ENCODE peak calls at places on chromosome 12, in four cellular contexts. One of them, this sample, is unnamed.

GRCh38 chr12:125092872-125093680 is 27.8 kb downstream of the AACS start:
- DNase-seq in stomach: peak; percentile 60
- DNase-seq in K562: peak; percentile 35
- DNase-seq in transverse colon: peak; percentile 62
- DNase-seq in this sample: no peak

GRCh38 chr12:10618338-10618987 is 5.1 kb upstream of the MAGOHB start:
- DNase-seq in transverse colon: no peak
- DNase-seq in K562: no peak
- DNase-seq in stomach: no peak
- DNase-seq in this sample: no peak

GRCh38 chr12:30218073-30218472 is 434.3 kb upstream of the TMTC1 start:
- DNase-seq in K562: no peak
- DNase-seq in transverse colon: no peak
- DNase-seq in stomach: no peak
- DNase-seq in this sample: no peak

GRCh38 chr12:12779529-12779928 is 5.9 kb upstream of the APOLD1 start:
- DNase-seq in transverse colon: no peak
- DNase-seq in K562: no peak
- DNase-seq in stomach: no peak
- DNase-seq in this sample: no peak

GRCh38 chr12:1830401-1830845 is 10.1 kb downstream of the LRTM2 start:
- DNase-seq in transverse colon: no peak
- DNase-seq in stomach: no peak
- DNase-seq in K562: no peak
- DNase-seq in this sample: no peak

GRCh38 chr12:101653503-101653902 is 43.9 kb upstream of the CHPT1 start:
- DNase-seq in transverse colon: no peak
- DNase-seq in stomach: no peak
- DNase-seq in K562: no peak
- DNase-seq in this sample: no peak

GRCh38 chr12:19908825-19909224 is 459.5 kb upstream of the PDE3A start:
- DNase-seq in transverse colon: no peak
- DNase-seq in K562: no peak
- DNase-seq in stomach: no peak
- DNase-seq in this sample: no peak

GRCh38 chr12:110314308-110314707 is 33.3 kb downstream of the ATP2A2 start:
- DNase-seq in K562: no peak
- DNase-seq in transverse colon: no peak
- DNase-seq in stomach: no peak
- DNase-seq in this sample: no peak

GRCh38 chr12:28938056-28938455 is 211.0 kb upstream of the FAR2 start:
- DNase-seq in stomach: no peak
- DNase-seq in transverse colon: no peak
- DNase-seq in K562: no peak
- DNase-seq in this sample: no peak

GRCh38 chr12:69534389-69534822 is 50.9 kb upstream of the CCT2 start:
- DNase-seq in K562: no peak
- DNase-seq in stomach: no peak
- DNase-seq in transverse colon: peak; percentile 32
- DNase-seq in this sample: peak; percentile 64

GRCh38 chr12:67714648-67715047 is 66.1 kb downstream of the DYRK2 start:
- DNase-seq in stomach: no peak
- DNase-seq in K562: no peak
- DNase-seq in transverse colon: no peak
- DNase-seq in this sample: no peak

GRCh38 chr12:88839486-88839885 is 259.2 kb upstream of the KITLG start:
- DNase-seq in transverse colon: no peak
- DNase-seq in stomach: no peak
- DNase-seq in K562: no peak
- DNase-seq in this sample: no peak

GRCh38 chr12:8508912-8509841 is 4.1 kb upstream of the CLEC4D start:
- DNase-seq in K562: no peak
- DNase-seq in transverse colon: no peak
- DNase-seq in stomach: no peak
- DNase-seq in this sample: no peak

GRCh38 chr12:117105902-117106301 is 6.7 kb upstream of the TESC start:
- DNase-seq in stomach: no peak
- DNase-seq in transverse colon: peak; percentile 32
- DNase-seq in K562: no peak
- DNase-seq in this sample: no peak

GRCh38 chr12:52063986-52064649 is 5.7 kb upstream of the ATG101 start:
- DNase-seq in transverse colon: peak; percentile 39
- DNase-seq in stomach: no peak
- DNase-seq in K562: no peak
- DNase-seq in this sample: peak; percentile 76

GRCh38 chr12:62604856-62605255 is 138.2 kb downstream of the MON2 start:
- DNase-seq in K562: peak; percentile 32
- DNase-seq in transverse colon: no peak
- DNase-seq in stomach: no peak
- DNase-seq in this sample: no peak

GRCh38 chr12:3725267-3726115 is 27.4 kb downstream of the CRACR2A start:
- DNase-seq in transverse colon: no peak
- DNase-seq in stomach: no peak
- DNase-seq in K562: no peak
- DNase-seq in this sample: no peak

GRCh38 chr12:22374499-22374898 is 40.0 kb upstream of the ST8SIA1 start:
- DNase-seq in K562: no peak
- DNase-seq in stomach: no peak
- DNase-seq in transverse colon: no peak
- DNase-seq in this sample: no peak

GRCh38 chr12:91959220-91959619 is 186.4 kb downstream of the BTG1 start:
- DNase-seq in K562: no peak
- DNase-seq in stomach: no peak
- DNase-seq in transverse colon: no peak
- DNase-seq in this sample: no peak

GRCh38 chr12:6333566-6333965 is 8.3 kb downstream of the TNFRSF1A start:
- DNase-seq in stomach: no peak
- DNase-seq in transverse colon: no peak
- DNase-seq in K562: no peak
- DNase-seq in this sample: peak; percentile 74

GRCh38 chr12:65720739-65721138 is 103.5 kb upstream of the HMGA2 start:
- DNase-seq in stomach: no peak
- DNase-seq in transverse colon: no peak
- DNase-seq in K562: no peak
- DNase-seq in this sample: no peak

GRCh38 chr12:131380220-131380957 is 330.5 kb upstream of the SFSWAP start:
- DNase-seq in transverse colon: no peak
- DNase-seq in stomach: no peak
- DNase-seq in K562: no peak
- DNase-seq in this sample: no peak

GRCh38 chr12:31224768-31225448 is 101.0 kb downstream of the SINHCAF start:
- DNase-seq in K562: no peak
- DNase-seq in transverse colon: no peak
- DNase-seq in stomach: no peak
- DNase-seq in this sample: no peak

GRCh38 chr12:71640316-71640715 is 23.3 kb downstream of the ZFC3H1 start:
- DNase-seq in stomach: peak; percentile 28
- DNase-seq in transverse colon: no peak
- DNase-seq in K562: no peak
- DNase-seq in this sample: no peak

GRCh38 chr12:122350444-122350843 is 72.0 kb downstream of the CLIP1 start:
- DNase-seq in stomach: no peak
- DNase-seq in K562: peak; percentile 20
- DNase-seq in transverse colon: no peak
- DNase-seq in this sample: no peak

GRCh38 chr12:1932264-1932777 is 13.9 kb upstream of the CACNA2D4 start:
- DNase-seq in K562: no peak
- DNase-seq in transverse colon: peak; percentile 79
- DNase-seq in stomach: peak; percentile 81
- DNase-seq in this sample: peak; percentile 66

GRCh38 chr12:88298761-88299242 is 156.7 kb downstream of the TMTC3 start:
- DNase-seq in K562: no peak
- DNase-seq in stomach: peak; percentile 27
- DNase-seq in transverse colon: no peak
- DNase-seq in this sample: no peak

GRCh38 chr12:90999518-90999917 is 5.3 kb downstream of the EPYC start:
- DNase-seq in stomach: no peak
- DNase-seq in K562: no peak
- DNase-seq in transverse colon: no peak
- DNase-seq in this sample: no peak

DNA sequence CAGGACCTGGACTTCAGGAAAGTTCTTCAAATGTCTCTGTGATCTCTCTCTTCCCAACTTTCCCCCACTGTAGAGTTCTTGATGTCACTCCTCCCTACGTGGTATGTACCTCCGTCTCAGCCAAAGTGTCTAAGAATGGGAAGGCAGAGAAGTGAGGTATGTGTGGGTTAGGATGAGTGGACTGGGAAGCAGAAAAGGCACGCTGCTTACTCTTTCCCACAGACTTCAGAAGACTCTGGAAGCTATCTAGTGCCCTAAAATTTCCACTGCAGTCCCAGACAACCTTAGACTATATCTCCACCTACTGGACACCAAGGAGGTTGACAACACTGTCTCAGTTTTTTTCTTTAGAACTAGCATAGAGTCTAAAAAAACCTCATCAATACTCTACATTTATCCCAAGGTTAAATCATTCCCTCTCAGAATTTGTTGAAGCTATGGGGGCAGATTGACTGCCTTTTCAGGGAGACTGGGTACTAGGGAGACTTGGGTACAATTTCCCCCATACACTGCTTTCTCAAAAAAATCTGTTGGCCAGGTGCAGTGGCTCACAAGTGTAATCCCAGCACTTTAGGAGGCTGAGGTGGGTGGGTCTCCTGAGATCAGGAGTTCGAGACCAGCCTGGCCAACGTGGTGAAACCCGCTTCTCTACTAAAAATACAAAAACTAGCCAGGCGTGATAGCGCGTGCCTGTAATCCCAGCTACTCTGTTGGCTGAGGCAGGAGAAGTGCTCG is 20.6 kb upstream of the ITGA5 start:
- DNase-seq in K562: peak; percentile 58
- DNase-seq in transverse colon: no peak
- DNase-seq in stomach: no peak
- DNase-seq in this sample: no peak
- TF ChIP-seq EP300 in K562: no peak
- TF ChIP-seq EP300 in transverse colon: no peak
- TF ChIP-seq EP300 in stomach: no peak
- TF ChIP-seq EP300 in this sample: no peak

DNA sequence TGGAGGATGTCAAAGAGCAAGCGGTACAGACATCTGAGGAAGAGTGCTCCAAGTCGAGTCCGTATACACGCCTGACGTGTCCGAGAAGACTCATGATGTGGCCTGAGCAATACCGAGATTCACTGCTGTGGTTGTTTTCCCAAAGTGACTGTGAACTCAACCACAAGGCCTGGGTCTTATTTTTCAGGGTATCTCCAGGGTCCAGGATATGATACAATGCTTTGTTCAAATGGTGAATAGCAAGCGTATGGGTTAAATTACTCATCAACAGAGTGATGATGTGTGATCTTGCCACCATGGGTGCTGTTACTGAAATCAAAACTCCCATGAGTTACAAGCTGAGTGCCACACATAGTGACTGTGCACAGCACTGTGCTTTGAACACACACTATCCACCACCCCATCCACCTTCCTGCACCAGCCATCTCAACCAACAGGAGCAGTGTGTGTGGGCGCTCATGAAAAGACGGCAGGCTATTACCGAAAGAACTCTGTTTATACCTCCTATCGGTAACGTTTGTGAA is 109.6 kb downstream of the BCAT1 start:
- DNase-seq in K562: no peak
- DNase-seq in stomach: no peak
- DNase-seq in transverse colon: peak; percentile 14
- DNase-seq in this sample: no peak
- TF ChIP-seq POLR2AphosphoS5 in K562: no peak
- TF ChIP-seq POLR2AphosphoS5 in stomach: no peak
- TF ChIP-seq POLR2AphosphoS5 in transverse colon: no peak
- TF ChIP-seq POLR2AphosphoS5 in this sample: no peak

GRCh38 chr12:750356-751191 is 1.8 kb upstream of the WNK1 start:
- DNase-seq in transverse colon: no peak
- DNase-seq in stomach: no peak
- DNase-seq in K562: no peak
- DNase-seq in this sample: no peak

GRCh38 chr12:752673-753400 is 458 bp downstream of the WNK1 start:
- DNase-seq in transverse colon: peak; percentile 69
- DNase-seq in K562: peak; percentile 72
- DNase-seq in stomach: peak; percentile 68
- DNase-seq in this sample: peak; percentile 84

GRCh38 chr12:749871-750270 is 2.5 kb upstream of the WNK1 start:
- DNase-seq in K562: no peak
- DNase-seq in stomach: no peak
- DNase-seq in transverse colon: no peak
- DNase-seq in this sample: no peak

GRCh38 chr12:751828-752672 is at the start of gene WNK1:
- DNase-seq in transverse colon: peak; percentile 97
- DNase-seq in K562: peak; percentile 90
- DNase-seq in stomach: peak; percentile 98
- DNase-seq in this sample: peak; percentile 98

DNA sequence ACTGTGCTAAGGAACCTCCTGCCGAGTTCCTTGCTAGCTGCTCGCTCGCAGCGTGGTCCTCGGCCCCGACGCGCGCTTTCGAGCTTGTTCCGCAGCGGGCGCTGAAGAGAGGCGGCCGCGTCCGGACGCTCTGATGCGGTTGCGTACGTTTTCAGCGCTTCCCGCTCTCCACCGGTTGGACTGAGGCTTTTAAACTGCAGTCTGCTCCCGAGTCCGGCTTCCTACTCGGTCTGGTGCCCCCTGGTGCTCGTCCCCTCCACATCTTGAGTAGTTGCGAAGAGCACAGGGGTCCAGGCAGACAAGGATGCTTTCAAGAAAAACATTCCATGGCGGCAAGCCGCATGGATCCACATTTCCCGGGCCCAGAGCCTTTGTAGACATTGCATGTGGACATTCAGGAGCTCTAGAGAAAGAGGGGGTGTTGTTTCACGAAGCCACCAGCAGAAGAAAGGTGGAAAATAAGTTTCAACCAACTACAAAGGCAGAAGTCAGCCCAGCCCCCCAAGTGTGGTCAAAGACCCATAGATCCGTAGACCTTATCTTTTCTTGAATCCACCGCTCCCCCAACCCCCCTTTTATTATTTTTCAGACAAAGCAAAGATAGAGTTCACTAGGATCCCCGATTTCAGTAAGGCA is 1.1 kb upstream of the WNK1 start:
- DNase-seq in transverse colon: peak; percentile 93
- DNase-seq in stomach: peak; percentile 92
- DNase-seq in K562: peak; percentile 68
- DNase-seq in this sample: peak; percentile 94
- TF ChIP-seq POLR2A in transverse colon: peak; percentile 34
- TF ChIP-seq POLR2A in stomach: no peak
- TF ChIP-seq POLR2A in K562: peak; percentile 78
- TF ChIP-seq POLR2A in this sample: no peak

DNA sequence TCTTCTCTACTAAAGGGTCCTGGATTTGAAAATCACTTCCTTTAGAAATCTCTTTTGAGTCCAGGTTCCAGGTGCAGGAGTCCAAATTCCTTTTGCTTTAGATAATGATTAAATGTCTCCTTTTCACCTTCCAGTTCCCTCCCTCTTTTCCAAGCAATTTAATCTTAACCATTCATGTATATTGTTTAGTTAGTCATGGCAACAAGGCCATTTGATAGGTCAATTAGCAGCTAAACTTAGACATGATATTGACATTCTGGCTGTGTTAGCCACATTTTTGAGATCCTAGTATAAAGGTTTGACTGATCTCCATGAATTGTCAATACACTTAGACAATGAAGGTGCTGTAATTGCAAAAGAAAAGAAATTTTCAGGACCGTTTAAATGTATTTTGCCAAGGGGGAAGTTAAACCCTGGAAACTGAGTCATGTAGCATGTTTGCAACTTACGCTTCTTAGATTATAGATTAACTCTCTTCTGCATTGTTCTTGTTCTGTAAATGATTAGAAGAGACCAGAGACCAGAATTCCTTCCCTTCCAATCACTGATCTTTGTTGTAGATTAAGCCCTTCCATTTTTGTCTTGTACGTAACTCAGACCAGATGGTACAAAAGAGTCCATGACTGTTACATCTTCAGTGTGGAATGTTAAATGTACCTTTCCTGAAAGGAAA is 12.4 kb upstream of the C12orf75 start:
- DNase-seq in stomach: no peak
- DNase-seq in K562: no peak
- DNase-seq in transverse colon: no peak
- DNase-seq in this sample: no peak
- TF ChIP-seq EP300 in stomach: no peak
- TF ChIP-seq EP300 in K562: no peak
- TF ChIP-seq EP300 in transverse colon: no peak
- TF ChIP-seq EP300 in this sample: no peak